ENCODE peak calls at places on chromosomes 16 and 17, in seven cellular contexts. C, X, M, A, V, E and Q are unnamed samples.

GRCh38 chr16:578870-579405 is 9.2 kb downstream of the PIGQ start:
- DNase-seq in A (peak), X (peak), E (no peak), V (peak), M (peak), C (no peak), Q (no peak)

GRCh38 chr16:69131167-69131748 is 1.1 kb downstream of the CHTF8 start:
- DNase-seq in A (peak), E (no peak), C (no peak), V (no peak), X (no peak), M (no peak), Q (no peak)

GRCh38 chr16:11604783-11605563 is 18.3 kb upstream of the LITAF start:
- DNase-seq in E (peak), C (no peak), M (peak), X (no peak), A (no peak), V (no peak), Q (no peak)

GRCh38 chr16:495127-495748 is 32.3 kb upstream of the CAPN15 start:
- DNase-seq in E (peak), C (no peak), A (peak), X (peak), M (no peak), V (peak), Q (no peak)

GRCh38 chr16:50858376-50858775 is 116.5 kb downstream of the CYLD start:
- DNase-seq in C (no peak), E (no peak), V (no peak), X (no peak), A (no peak), M (no peak), Q (no peak)

GRCh38 chr16:51154271-51155171 is 3.5 kb upstream of the SALL1 start:
- DNase-seq in E (no peak), C (no peak), V (no peak), M (no peak), X (peak), A (peak), Q (no peak)

GRCh38 chr16:86823895-86824671 is 245.7 kb downstream of the FOXL1 start:
- DNase-seq in C (peak), X (no peak), E (peak), V (no peak), M (no peak), A (no peak), Q (no peak)

GRCh38 chr17:79993390-79994221 is 42.1 kb downstream of the TBC1D16 start:
- DNase-seq in V (peak), A (peak), M (peak), E (peak), X (peak), C (no peak), Q (peak)

GRCh38 chr16:69109486-69110270 is 4.2 kb downstream of the HAS3 start:
- DNase-seq in A (no peak), E (no peak), X (no peak), C (no peak), V (no peak), M (no peak), Q (no peak)

GRCh38 chr16:47528431-47528830 is 67.3 kb downstream of the PHKB start:
- DNase-seq in E (no peak), C (no peak), V (no peak), A (no peak), X (no peak), M (no peak), Q (no peak)

GRCh38 chr17:2323629-2324314 is 12.5 kb downstream of the TSR1 start:
- DNase-seq in A (no peak), X (no peak), M (no peak), V (no peak), C (no peak), E (no peak), Q (no peak)

GRCh38 chr16:69408451-69408850 is 16.0 kb upstream of the CYB5B start:
- DNase-seq in E (no peak), X (no peak), M (peak), V (no peak), A (no peak), C (no peak), Q (no peak)

GRCh38 chr16:59665618-59666220 is 931.6 kb upstream of the GOT2 start:
- DNase-seq in A (no peak), X (no peak), M (no peak), V (no peak), E (no peak), C (no peak), Q (no peak)

GRCh38 chr17:64661981-64662773 is at the start of gene SMURF2:
- DNase-seq in E (no peak), A (peak), X (peak), C (no peak), M (peak), V (peak), Q (no peak)

GRCh38 chr17:36212958-36213357 is 2.1 kb downstream of the CCL4L2 start:
- DNase-seq in X (no peak), M (no peak), A (no peak), C (no peak), V (no peak), E (no peak), Q (no peak)

GRCh38 chr16:2786061-2786825 is 1.1 kb downstream of the PRSS33 start:
- DNase-seq in A (no peak), X (no peak), M (no peak), E (no peak), C (no peak), V (no peak), Q (no peak)

GRCh38 chr16:50209548-50210265 is 56.6 kb downstream of the TENT4B start:
- DNase-seq in M (no peak), X (peak), E (no peak), C (no peak), V (no peak), A (peak), Q (no peak)

GRCh38 chr17:78412403-78412802 is 34.0 kb downstream of the PGS1 start:
- DNase-seq in X (no peak), M (no peak), V (no peak), A (peak), C (no peak), E (no peak), Q (no peak)

GRCh38 chr16:84085774-84086173 is 31.0 kb downstream of the MBTPS1 start:
- DNase-seq in M (no peak), V (no peak), X (no peak), E (no peak), A (no peak), C (no peak), Q (no peak)

GRCh38 chr17:49018673-49019215 is 21.6 kb downstream of the IGF2BP1 start:
- DNase-seq in V (no peak), E (no peak), A (no peak), X (no peak), M (no peak), C (no peak), Q (no peak)

GRCh38 chr17:40727447-40728231 is 24.1 kb upstream of the KRT24 start:
- DNase-seq in M (no peak), X (no peak), V (peak), A (no peak), E (peak), C (peak), Q (peak)

GRCh38 chr16:49282690-49283375 is 1.2 kb upstream of the CBLN1 start:
- DNase-seq in C (no peak), M (no peak), V (no peak), X (peak), A (peak), E (no peak), Q (no peak)

GRCh38 chr16:87454391-87454790 is 38.4 kb downstream of the ZCCHC14 start:
- DNase-seq in M (no peak), C (no peak), E (no peak), V (no peak), A (no peak), X (no peak), Q (no peak)

GRCh38 chr17:59757881-59758385 is 50.5 kb downstream of the VMP1 start:
- DNase-seq in E (no peak), M (no peak), A (no peak), X (no peak), V (no peak), C (no peak), Q (no peak)

GRCh38 chr17:50598487-50598886 is 36.2 kb upstream of the ABCC3 start:
- DNase-seq in V (no peak), M (no peak), E (no peak), C (no peak), A (no peak), X (no peak), Q (no peak)

GRCh38 chr17:78349831-78350631 is 9.8 kb downstream of the SOCS3 start:
- DNase-seq in M (no peak), C (no peak), E (no peak), V (no peak), X (no peak), A (no peak), Q (no peak)

GRCh38 chr17:1108810-1109605 is 70.8 kb downstream of the ABR start:
- DNase-seq in V (peak), E (no peak), X (peak), C (no peak), M (no peak), A (peak), Q (no peak)

GRCh38 chr17:36936455-36936934 is 780 bp upstream of the LHX1 start:
- DNase-seq in M (no peak), V (no peak), E (no peak), C (no peak), A (peak), X (peak), Q (no peak)

GRCh38 chr17:75271233-75271954 is 363 bp upstream of the MIF4GD start:
- DNase-seq in V (peak), X (peak), M (peak), E (no peak), A (peak), C (no peak), Q (no peak)

GRCh38 chr16:56539667-56540066 is 19.8 kb upstream of the BBS2 start:
- DNase-seq in E (no peak), M (peak), X (no peak), V (no peak), A (no peak), C (no peak), Q (no peak)

GRCh38 chr17:77827461-77827968 is 131.0 kb upstream of the TNRC6C start:
- DNase-seq in V (no peak), M (no peak), E (no peak), C (no peak), X (no peak), A (no peak), Q (no peak)

GRCh38 chr17:82836823-82837357 is 2.9 kb downstream of the ZNF750 start:
- DNase-seq in V (peak), E (no peak), C (no peak), X (no peak), A (peak), M (no peak), Q (no peak)

GRCh38 chr16:12371497-12371896 is 395.0 kb downstream of the SNX29 start:
- DNase-seq in A (no peak), M (no peak), V (no peak), C (no peak), E (no peak), X (no peak), Q (no peak)

GRCh38 chr17:50043290-50044148 is 12.4 kb upstream of the ITGA3 start:
- DNase-seq in V (peak), X (no peak), E (no peak), M (no peak), A (no peak), C (no peak), Q (no peak)

GRCh38 chr17:76556759-76557367 is 17.0 kb downstream of the PRCD start:
- DNase-seq in C (no peak), M (peak), V (no peak), E (no peak), A (peak), X (no peak), Q (no peak)

GRCh38 chr17:51869387-51869786 is 289.1 kb downstream of the CA10 start:
- DNase-seq in E (no peak), X (peak), V (no peak), A (peak), C (no peak), M (no peak), Q (no peak)

GRCh38 chr17:57009737-57010445 is 32.0 kb downstream of the SCPEP1 start:
- DNase-seq in A (peak), M (peak), C (peak), E (no peak), V (peak), X (peak), Q (peak)

GRCh38 chr17:74024871-74025531 is 178.5 kb upstream of the RPL38 start:
- DNase-seq in C (no peak), M (no peak), E (no peak), A (peak), V (no peak), X (no peak), Q (no peak)

GRCh38 chr17:29959658-29960337 is 18.4 kb downstream of the EFCAB5 start:
- DNase-seq in X (no peak), V (no peak), E (no peak), C (no peak), A (no peak), M (no peak), Q (no peak)

GRCh38 chr17:29958947-29959657 is 17.7 kb downstream of the EFCAB5 start:
- DNase-seq in X (no peak), A (no peak), V (no peak), C (no peak), M (no peak), E (no peak), Q (no peak)

GRCh38 chr17:29949708-29950107 is 8.3 kb downstream of the EFCAB5 start:
- DNase-seq in E (no peak), A (no peak), C (no peak), V (no peak), M (no peak), X (no peak), Q (no peak)

GRCh38 chr17:29956225-29956624 is 14.8 kb downstream of the EFCAB5 start:
- DNase-seq in C (no peak), E (no peak), X (no peak), A (no peak), V (no peak), M (no peak), Q (no peak)

DNA sequence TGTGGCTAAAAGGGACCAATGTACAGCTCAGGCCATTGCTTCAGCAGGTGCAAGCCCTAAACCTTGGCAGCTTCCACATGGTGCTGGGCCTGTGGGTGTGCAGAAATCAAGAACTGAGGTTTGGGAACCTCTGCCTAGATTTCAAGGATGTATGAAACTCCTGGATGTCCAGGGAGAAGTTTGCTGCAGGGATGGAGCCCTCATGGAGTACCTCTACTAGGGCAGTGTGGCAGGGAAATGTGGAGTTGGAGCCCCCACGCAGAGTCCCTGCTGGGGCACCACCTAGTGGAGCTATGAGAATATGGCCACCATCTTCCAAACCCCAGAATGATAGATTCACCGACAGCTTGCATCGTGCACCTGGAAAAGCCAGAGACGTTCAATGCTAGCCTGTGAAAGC is 13.0 kb downstream of the EFCAB5 start:
- DNase-seq in V (no peak), A (peak), M (no peak), X (no peak), C (no peak), E (no peak), Q (no peak)
- TF ChIP-seq CTCF in V (no peak), A (no peak), M (no peak), X (peak), C (peak), E (no peak), Q (no peak)

GRCh38 chr16:66165879-66166278 is 200.6 kb upstream of the CDH5 start:
- DNase-seq in C (no peak), V (no peak), E (no peak), X (no peak), M (no peak), A (no peak), Q (no peak)

GRCh38 chr16:66169817-66170216 is 196.7 kb upstream of the CDH5 start:
- DNase-seq in V (no peak), C (no peak), E (no peak), X (no peak), M (no peak), A (no peak), Q (no peak)

GRCh38 chr16:66168777-66169176 is 197.7 kb upstream of the CDH5 start:
- DNase-seq in E (no peak), A (no peak), V (no peak), X (no peak), M (no peak), C (no peak), Q (no peak)

GRCh38 chr16:66166451-66166850 is 200.0 kb upstream of the CDH5 start:
- DNase-seq in E (no peak), C (no peak), M (peak), A (no peak), X (no peak), V (no peak), Q (no peak)

GRCh38 chr16:66167564-66168291 is 198.8 kb upstream of the CDH5 start:
- DNase-seq in V (no peak), X (peak), A (peak), E (no peak), M (peak), C (no peak), Q (no peak)
- TF ChIP-seq CTCF in V (peak), X (no peak), A (peak), E (peak), M (no peak), C (peak), Q (no peak)

GRCh38 chr16:17515421-17516210 is 44.9 kb upstream of the XYLT1 start:
- DNase-seq in A (no peak), M (no peak), E (no peak), X (no peak), V (no peak), C (peak), Q (no peak)
- TF ChIP-seq CTCF in A (no peak), M (no peak), E (no peak), X (no peak), V (no peak), C (no peak), Q (no peak)

GRCh38 chr16:74800216-74800871 is 25.7 kb upstream of the FA2H start:
- DNase-seq in V (no peak), C (no peak), X (no peak), M (no peak), A (no peak), E (no peak), Q (no peak)

GRCh38 chr16:74792225-74792624 is 17.6 kb upstream of the FA2H start:
- DNase-seq in V (no peak), A (no peak), E (no peak), X (no peak), M (no peak), C (no peak), Q (no peak)

GRCh38 chr16:74793571-74793970 is 19.0 kb upstream of the FA2H start:
- DNase-seq in M (no peak), C (no peak), X (no peak), E (no peak), A (no peak), V (no peak), Q (no peak)

GRCh38 chr16:74797414-74797813 is 22.8 kb upstream of the FA2H start:
- DNase-seq in M (no peak), X (no peak), C (no peak), V (no peak), A (peak), E (no peak), Q (no peak)
- TF ChIP-seq CTCF in M (no peak), X (no peak), C (no peak), V (no peak), A (no peak), E (no peak), Q (no peak)